ENCODE peak calls at places on chromosomes 13 and 19, in seven cellular contexts. One of them, this sample, is unnamed.

GRCh38 chr13:112249644-112250610 is 126.2 kb upstream of the SPACA7 start:
- DNase-seq in OCI-LY7: no peak
- DNase-seq in choroid plexus epithelial cell: no peak
- DNase-seq in DMS 273 treated with DMSO at 0.1 percent for 48 hours: no peak
- DNase-seq in stimulated activated naive CD4-positive, alpha-beta T cell: no peak
- DNase-seq in activated gamma-delta T cell treated with Interleukin-2 at 50 U/mL for 16 hours: no peak
- DNase-seq in cardiac fibroblast: no peak
- DNase-seq in this sample: no peak

GRCh38 chr13:33279898-33280549 is 5.5 kb downstream of the STARD13 start:
- DNase-seq in stimulated activated naive CD4-positive, alpha-beta T cell: no peak
- DNase-seq in cardiac fibroblast: peak
- DNase-seq in activated gamma-delta T cell treated with Interleukin-2 at 50 U/mL for 16 hours: no peak
- DNase-seq in choroid plexus epithelial cell: peak
- DNase-seq in OCI-LY7: no peak
- DNase-seq in DMS 273 treated with DMSO at 0.1 percent for 48 hours: no peak
- DNase-seq in this sample: no peak

GRCh38 chr13:48151343-48151742 is 56.4 kb upstream of the MED4 start:
- DNase-seq in choroid plexus epithelial cell: no peak
- DNase-seq in OCI-LY7: no peak
- DNase-seq in DMS 273 treated with DMSO at 0.1 percent for 48 hours: no peak
- DNase-seq in cardiac fibroblast: no peak
- DNase-seq in stimulated activated naive CD4-positive, alpha-beta T cell: no peak
- DNase-seq in activated gamma-delta T cell treated with Interleukin-2 at 50 U/mL for 16 hours: no peak
- DNase-seq in this sample: no peak

GRCh38 chr13:71320452-71320851 is 546.6 kb downstream of the DACH1 start:
- DNase-seq in cardiac fibroblast: peak
- DNase-seq in OCI-LY7: peak
- DNase-seq in activated gamma-delta T cell treated with Interleukin-2 at 50 U/mL for 16 hours: no peak
- DNase-seq in stimulated activated naive CD4-positive, alpha-beta T cell: no peak
- DNase-seq in DMS 273 treated with DMSO at 0.1 percent for 48 hours: no peak
- DNase-seq in choroid plexus epithelial cell: peak
- DNase-seq in this sample: peak

GRCh38 chr13:100439247-100439955 is 149.2 kb downstream of the GGACT start:
- DNase-seq in DMS 273 treated with DMSO at 0.1 percent for 48 hours: no peak
- DNase-seq in stimulated activated naive CD4-positive, alpha-beta T cell: no peak
- DNase-seq in cardiac fibroblast: no peak
- DNase-seq in OCI-LY7: no peak
- DNase-seq in choroid plexus epithelial cell: peak
- DNase-seq in activated gamma-delta T cell treated with Interleukin-2 at 50 U/mL for 16 hours: no peak
- DNase-seq in this sample: no peak

GRCh38 chr13:48892311-48892710 is 83.4 kb upstream of the FNDC3A start:
- DNase-seq in activated gamma-delta T cell treated with Interleukin-2 at 50 U/mL for 16 hours: no peak
- DNase-seq in stimulated activated naive CD4-positive, alpha-beta T cell: no peak
- DNase-seq in choroid plexus epithelial cell: peak
- DNase-seq in cardiac fibroblast: peak
- DNase-seq in OCI-LY7: no peak
- DNase-seq in DMS 273 treated with DMSO at 0.1 percent for 48 hours: no peak
- DNase-seq in this sample: peak

GRCh38 chr13:48783181-48783630 is 129.5 kb downstream of the CYSLTR2 start:
- DNase-seq in activated gamma-delta T cell treated with Interleukin-2 at 50 U/mL for 16 hours: no peak
- DNase-seq in cardiac fibroblast: peak
- DNase-seq in OCI-LY7: no peak
- DNase-seq in choroid plexus epithelial cell: peak
- DNase-seq in DMS 273 treated with DMSO at 0.1 percent for 48 hours: peak
- DNase-seq in stimulated activated naive CD4-positive, alpha-beta T cell: no peak
- DNase-seq in this sample: peak

GRCh38 chr19:9323557-9323918 is 441 bp upstream of the ZNF559 start:
- DNase-seq in DMS 273 treated with DMSO at 0.1 percent for 48 hours: peak
- DNase-seq in OCI-LY7: peak
- DNase-seq in cardiac fibroblast: peak
- DNase-seq in stimulated activated naive CD4-positive, alpha-beta T cell: no peak
- DNase-seq in choroid plexus epithelial cell: peak
- DNase-seq in activated gamma-delta T cell treated with Interleukin-2 at 50 U/mL for 16 hours: peak
- DNase-seq in this sample: peak

GRCh38 chr19:49795615-49796014 is 17.5 kb downstream of the FUZ start:
- DNase-seq in OCI-LY7: no peak
- DNase-seq in activated gamma-delta T cell treated with Interleukin-2 at 50 U/mL for 16 hours: no peak
- DNase-seq in stimulated activated naive CD4-positive, alpha-beta T cell: no peak
- DNase-seq in cardiac fibroblast: no peak
- DNase-seq in DMS 273 treated with DMSO at 0.1 percent for 48 hours: no peak
- DNase-seq in choroid plexus epithelial cell: no peak
- DNase-seq in this sample: no peak

GRCh38 chr13:58528351-58528750 is 896.8 kb downstream of the PCDH17 start:
- DNase-seq in choroid plexus epithelial cell: no peak
- DNase-seq in stimulated activated naive CD4-positive, alpha-beta T cell: no peak
- DNase-seq in activated gamma-delta T cell treated with Interleukin-2 at 50 U/mL for 16 hours: no peak
- DNase-seq in cardiac fibroblast: no peak
- DNase-seq in DMS 273 treated with DMSO at 0.1 percent for 48 hours: no peak
- DNase-seq in OCI-LY7: no peak
- DNase-seq in this sample: no peak

GRCh38 chr13:110367620-110368019 is 60.5 kb downstream of the COL4A2 start:
- DNase-seq in stimulated activated naive CD4-positive, alpha-beta T cell: no peak
- DNase-seq in cardiac fibroblast: no peak
- DNase-seq in activated gamma-delta T cell treated with Interleukin-2 at 50 U/mL for 16 hours: no peak
- DNase-seq in choroid plexus epithelial cell: no peak
- DNase-seq in DMS 273 treated with DMSO at 0.1 percent for 48 hours: no peak
- DNase-seq in OCI-LY7: no peak
- DNase-seq in this sample: no peak

This sample was measured in NB4.